ENCODE peak calls at places on chromosomes 6 and 20, in ten cellular contexts. F is central memory CD8-positive, alpha-beta T cell; X is Daoy; I is DND-41; Z is lung microvascular endothelial cell; A is left cardiac atrium; O is C1 segment of cervical spinal cord; E is colonic mucosa; S is AG09309; T is psoas muscle. D is an unnamed sample.

GRCh38 chr20:3923818-3924217 is 34.6 kb downstream of the PANK2 start:
- DNase-seq in F (no peak), X (no peak), I (no peak), Z (no peak), A (no peak), O (no peak), E (no peak), S (no peak), T (no peak), D (no peak)

GRCh38 chr20:33812673-33813462 is 1.7 kb downstream of the CHMP4B start:
- DNase-seq in F (no peak), X (no peak), I (no peak), Z (peak), A (no peak), O (no peak), E (peak), S (no peak), T (no peak), D (no peak)

GRCh38 chr6:90393232-90393884 is 96.7 kb upstream of the BACH2 start:
- DNase-seq in F (peak), X (peak), I (peak), Z (peak), A (peak), O (no peak), E (peak), S (no peak), T (peak), D (no peak)

GRCh38 chr6:124987999-124988591 is 25.9 kb downstream of the RNF217 start:
- DNase-seq in F (no peak), X (no peak), I (no peak), Z (no peak), A (no peak), O (no peak), E (no peak), S (no peak), T (no peak), D (no peak)

GRCh38 chr6:43878823-43879495 is 108.9 kb downstream of the VEGFA start:
- DNase-seq in F (no peak), X (no peak), I (no peak), Z (no peak), A (peak), O (peak), E (peak), S (no peak), T (no peak), D (peak)

GRCh38 chr20:44384423-44385027 is 29.0 kb downstream of the HNF4A start:
- DNase-seq in F (peak), X (peak), I (peak), Z (peak), A (peak), O (peak), E (peak), S (no peak), T (peak), D (peak)

GRCh38 chr20:32528291-32528891 is 56.7 kb downstream of the NOL4L start:
- DNase-seq in F (no peak), X (no peak), I (peak), Z (no peak), A (peak), O (no peak), E (no peak), S (no peak), T (no peak), D (peak)

GRCh38 chr6:163346529-163346961 is 68.0 kb upstream of the QKI start:
- DNase-seq in F (no peak), X (no peak), I (no peak), Z (no peak), A (no peak), O (peak), E (no peak), S (no peak), T (no peak), D (peak)

GRCh38 chr6:2746557-2747061 is 4.1 kb downstream of the MYLK4 start:
- DNase-seq in F (no peak), X (no peak), I (no peak), Z (no peak), A (no peak), O (no peak), E (no peak), S (no peak), T (peak), D (no peak)

D was measured in posterior cingulate gyrus.